ENCODE peak calls at places on chromosomes 7 and 10, in ten cellular contexts. One of them, this sample, is unnamed.

GRCh38 chr7:85104432-85105205 is 82.2 kb downstream of the SEMA3D start:
- DNase-seq in body of pancreas: no peak
- DNase-seq in psoas muscle: no peak
- DNase-seq in WERI-Rb-1: no peak
- DNase-seq in endodermal cell: no peak
- DNase-seq in heart right ventricle: no peak
- DNase-seq in GM23338: no peak
- DNase-seq in cardiac muscle cell: peak; percentile 57
- DNase-seq in Peyer's patch: no peak
- DNase-seq in PC-3: peak; percentile 80
- DNase-seq in this sample: no peak

GRCh38 chr10:78464856-78465221 is 431.2 kb downstream of the RPS24 start:
- DNase-seq in body of pancreas: peak; percentile 6
- DNase-seq in psoas muscle: no peak
- DNase-seq in WERI-Rb-1: no peak
- DNase-seq in endodermal cell: no peak
- DNase-seq in heart right ventricle: no peak
- DNase-seq in GM23338: no peak
- DNase-seq in cardiac muscle cell: no peak
- DNase-seq in Peyer's patch: no peak
- DNase-seq in PC-3: no peak
- DNase-seq in this sample: no peak

GRCh38 chr10:133258066-133258817 is 18.4 kb downstream of the ADAM8 start:
- DNase-seq in body of pancreas: peak; percentile 65
- DNase-seq in psoas muscle: no peak
- DNase-seq in WERI-Rb-1: no peak
- DNase-seq in endodermal cell: peak; percentile 64
- DNase-seq in heart right ventricle: no peak
- DNase-seq in GM23338: no peak
- DNase-seq in cardiac muscle cell: no peak
- DNase-seq in Peyer's patch: peak; percentile 43
- DNase-seq in PC-3: peak; percentile 65
- DNase-seq in this sample: peak; percentile 77

GRCh38 chr7:80140388-80140787 is 5.8 kb downstream of the GNAI1 start:
- DNase-seq in body of pancreas: no peak
- DNase-seq in psoas muscle: no peak
- DNase-seq in WERI-Rb-1: no peak
- DNase-seq in endodermal cell: no peak
- DNase-seq in heart right ventricle: no peak
- DNase-seq in GM23338: no peak
- DNase-seq in cardiac muscle cell: no peak
- DNase-seq in Peyer's patch: no peak
- DNase-seq in PC-3: no peak
- DNase-seq in this sample: no peak

GRCh38 chr10:112565434-112566053 is 118.5 kb downstream of the VTI1A start:
- DNase-seq in body of pancreas: peak; percentile 49
- DNase-seq in psoas muscle: no peak
- DNase-seq in WERI-Rb-1: peak; percentile 51
- DNase-seq in endodermal cell: peak; percentile 80
- DNase-seq in heart right ventricle: peak; percentile 29
- DNase-seq in GM23338: peak; percentile 87
- DNase-seq in cardiac muscle cell: peak; percentile 86
- DNase-seq in Peyer's patch: no peak
- DNase-seq in PC-3: peak; percentile 83
- DNase-seq in this sample: no peak

GRCh38 chr7:154406312-154406711 is 354.1 kb downstream of the DPP6 start:
- DNase-seq in body of pancreas: no peak
- DNase-seq in psoas muscle: no peak
- DNase-seq in WERI-Rb-1: no peak
- DNase-seq in endodermal cell: no peak
- DNase-seq in heart right ventricle: no peak
- DNase-seq in GM23338: no peak
- DNase-seq in cardiac muscle cell: no peak
- DNase-seq in Peyer's patch: no peak
- DNase-seq in PC-3: no peak
- DNase-seq in this sample: no peak

GRCh38 chr10:128996092-128996491 is 470.9 kb upstream of the MGMT start:
- DNase-seq in body of pancreas: no peak
- DNase-seq in psoas muscle: no peak
- DNase-seq in WERI-Rb-1: no peak
- DNase-seq in endodermal cell: no peak
- DNase-seq in heart right ventricle: no peak
- DNase-seq in GM23338: no peak
- DNase-seq in cardiac muscle cell: no peak
- DNase-seq in Peyer's patch: no peak
- DNase-seq in PC-3: no peak
- DNase-seq in this sample: no peak

GRCh38 chr7:119436882-119437281 is 836.1 kb upstream of the KCND2 start:
- DNase-seq in body of pancreas: no peak
- DNase-seq in psoas muscle: no peak
- DNase-seq in WERI-Rb-1: no peak
- DNase-seq in endodermal cell: no peak
- DNase-seq in heart right ventricle: no peak
- DNase-seq in GM23338: no peak
- DNase-seq in cardiac muscle cell: no peak
- DNase-seq in Peyer's patch: no peak
- DNase-seq in PC-3: no peak
- DNase-seq in this sample: no peak

GRCh38 chr10:16458196-16458977 is 21.6 kb downstream of the PTER start:
- DNase-seq in body of pancreas: no peak
- DNase-seq in psoas muscle: no peak
- DNase-seq in WERI-Rb-1: no peak
- DNase-seq in endodermal cell: no peak
- DNase-seq in heart right ventricle: no peak
- DNase-seq in GM23338: no peak
- DNase-seq in cardiac muscle cell: no peak
- DNase-seq in Peyer's patch: no peak
- DNase-seq in PC-3: no peak
- DNase-seq in this sample: no peak

GRCh38 chr10:43000021-43000411 is 76.9 kb upstream of the RET start:
- DNase-seq in body of pancreas: no peak
- DNase-seq in psoas muscle: no peak
- DNase-seq in WERI-Rb-1: no peak
- DNase-seq in endodermal cell: no peak
- DNase-seq in heart right ventricle: no peak
- DNase-seq in GM23338: no peak
- DNase-seq in cardiac muscle cell: no peak
- DNase-seq in Peyer's patch: no peak
- DNase-seq in PC-3: no peak
- DNase-seq in this sample: no peak

GRCh38 chr10:49272251-49273081 is 26.5 kb upstream of the C10orf71 start:
- DNase-seq in body of pancreas: no peak
- DNase-seq in psoas muscle: peak; percentile 90
- DNase-seq in WERI-Rb-1: no peak
- DNase-seq in endodermal cell: peak; percentile 35
- DNase-seq in heart right ventricle: peak; percentile 81
- DNase-seq in GM23338: no peak
- DNase-seq in cardiac muscle cell: peak; percentile 3
- DNase-seq in Peyer's patch: no peak
- DNase-seq in PC-3: no peak
- DNase-seq in this sample: no peak

GRCh38 chr10:21315321-21316220 is 209.9 kb downstream of the SKIDA1 start:
- DNase-seq in body of pancreas: peak; percentile 62
- DNase-seq in psoas muscle: peak; percentile 66
- DNase-seq in WERI-Rb-1: no peak
- DNase-seq in endodermal cell: peak; percentile 92
- DNase-seq in heart right ventricle: peak; percentile 89
- DNase-seq in GM23338: peak; percentile 76
- DNase-seq in cardiac muscle cell: peak; percentile 98
- DNase-seq in Peyer's patch: peak; percentile 17
- DNase-seq in PC-3: no peak
- DNase-seq in this sample: no peak

GRCh38 chr7:31850066-31850465 is 163.1 kb downstream of the PPP1R17 start:
- DNase-seq in body of pancreas: no peak
- DNase-seq in psoas muscle: no peak
- DNase-seq in WERI-Rb-1: no peak
- DNase-seq in endodermal cell: no peak
- DNase-seq in heart right ventricle: no peak
- DNase-seq in GM23338: no peak
- DNase-seq in cardiac muscle cell: no peak
- DNase-seq in Peyer's patch: no peak
- DNase-seq in PC-3: no peak
- DNase-seq in this sample: no peak

GRCh38 chr7:48035967-48036478 is 680 bp downstream of the C7orf57 start:
- DNase-seq in body of pancreas: peak; percentile 33
- DNase-seq in psoas muscle: peak; percentile 58
- DNase-seq in WERI-Rb-1: peak; percentile 19
- DNase-seq in endodermal cell: peak; percentile 72
- DNase-seq in heart right ventricle: peak; percentile 15
- DNase-seq in GM23338: peak; percentile 50
- DNase-seq in cardiac muscle cell: peak; percentile 54
- DNase-seq in Peyer's patch: no peak
- DNase-seq in PC-3: peak; percentile 24
- DNase-seq in this sample: peak; percentile 42

DNA sequence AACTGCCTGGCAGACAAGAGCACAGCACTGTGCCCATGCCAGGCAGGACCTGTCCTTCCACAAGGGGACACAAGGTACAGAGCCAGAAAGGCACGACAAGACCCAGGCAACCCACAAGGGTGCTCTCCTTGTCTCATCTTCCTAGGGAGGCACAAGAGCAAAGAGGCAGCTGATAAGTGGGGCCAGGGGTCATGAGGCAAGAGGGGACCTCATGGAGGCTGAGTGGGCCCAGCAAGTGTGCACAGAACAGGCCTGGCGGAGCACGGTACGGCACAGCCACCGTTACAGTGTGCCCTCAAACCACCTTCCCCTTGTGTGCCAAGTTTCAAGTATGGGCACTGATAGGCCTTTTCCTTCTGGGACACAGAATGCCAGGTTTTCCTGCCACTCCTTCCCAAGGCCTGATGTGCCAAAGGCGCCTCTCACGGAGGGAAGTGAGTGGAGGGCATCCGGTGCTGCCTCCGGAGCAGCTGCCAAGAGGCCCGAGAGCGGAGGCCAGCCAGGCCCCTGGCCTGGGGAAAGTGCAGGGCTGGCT is 75.6 kb downstream of the FAM53B start:
- DNase-seq in body of pancreas: no peak
- DNase-seq in psoas muscle: no peak
- DNase-seq in WERI-Rb-1: no peak
- DNase-seq in endodermal cell: no peak
- DNase-seq in heart right ventricle: no peak
- DNase-seq in GM23338: no peak
- DNase-seq in cardiac muscle cell: no peak
- DNase-seq in Peyer's patch: no peak
- DNase-seq in PC-3: no peak
- DNase-seq in this sample: peak; percentile 70
- H3K27ac ChIP-seq in body of pancreas: no peak overlapping the region
- H3K27ac ChIP-seq in psoas muscle: peak overlapping the region; percentile 13
- H3K27ac ChIP-seq in WERI-Rb-1: no peak overlapping the region
- H3K27ac ChIP-seq in endodermal cell: no peak overlapping the region
- H3K27ac ChIP-seq in heart right ventricle: peak overlapping the region; percentile 42
- H3K27ac ChIP-seq in GM23338: no peak overlapping the region
- H3K27ac ChIP-seq in cardiac muscle cell: no peak overlapping the region
- H3K27ac ChIP-seq in Peyer's patch: no peak overlapping the region
- H3K27ac ChIP-seq in PC-3: no peak overlapping the region
- H3K27ac ChIP-seq in this sample: peak overlapping the region; percentile 14

DNA sequence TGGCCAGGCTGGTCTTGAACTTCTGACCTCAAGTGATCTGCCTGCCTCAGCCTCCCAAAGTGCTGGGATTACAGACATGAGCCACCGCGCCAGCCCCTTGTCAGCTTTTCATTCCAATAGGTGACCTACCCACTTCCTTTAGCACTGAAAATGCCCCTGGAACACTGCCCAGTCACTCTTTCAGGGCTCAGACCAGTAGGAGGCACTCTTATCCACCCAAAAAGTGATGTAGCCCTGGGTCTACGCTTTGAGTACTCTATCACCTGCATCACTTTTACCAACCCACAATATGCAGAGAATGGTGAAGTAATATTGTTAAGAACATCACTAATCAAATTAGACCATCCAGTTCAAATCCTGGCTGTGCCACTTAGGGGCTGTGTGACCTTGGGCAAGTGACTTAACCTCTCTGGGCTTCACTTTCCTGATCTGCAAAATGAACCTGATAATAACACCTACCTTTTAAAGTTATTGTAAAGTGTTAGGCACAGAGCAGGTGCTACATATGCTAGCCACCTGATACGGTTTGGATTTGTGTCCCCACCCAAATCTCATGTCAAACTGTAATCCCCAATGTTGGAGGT is 5.2 kb downstream of the CALN1 start:
- DNase-seq in body of pancreas: no peak
- DNase-seq in psoas muscle: no peak
- DNase-seq in WERI-Rb-1: no peak
- DNase-seq in endodermal cell: no peak
- DNase-seq in heart right ventricle: no peak
- DNase-seq in GM23338: no peak
- DNase-seq in cardiac muscle cell: no peak
- DNase-seq in Peyer's patch: no peak
- DNase-seq in PC-3: no peak
- DNase-seq in this sample: no peak
- H3K36me3 ChIP-seq in body of pancreas: no peaks in the 10 kb centered on the region
- H3K36me3 ChIP-seq in psoas muscle: no peaks in the 10 kb centered on the region
- H3K36me3 ChIP-seq in WERI-Rb-1: no peaks in the 10 kb centered on the region
- H3K36me3 ChIP-seq in endodermal cell: no peaks in the 10 kb centered on the region
- H3K36me3 ChIP-seq in heart right ventricle: no peaks in the 10 kb centered on the region
- H3K36me3 ChIP-seq in GM23338: no peaks in the 10 kb centered on the region
- H3K36me3 ChIP-seq in cardiac muscle cell: no peaks in the 10 kb centered on the region
- H3K36me3 ChIP-seq in Peyer's patch: no peaks in the 10 kb centered on the region
- H3K36me3 ChIP-seq in PC-3: no peaks in the 10 kb centered on the region
- H3K36me3 ChIP-seq in this sample: no peaks in the 10 kb centered on the region

GRCh38 chr7:81256991-81257390 is 338.1 kb upstream of the SEMA3C start:
- DNase-seq in body of pancreas: peak; percentile 44
- DNase-seq in psoas muscle: no peak
- DNase-seq in WERI-Rb-1: no peak
- DNase-seq in endodermal cell: peak; percentile 75
- DNase-seq in heart right ventricle: no peak
- DNase-seq in GM23338: peak; percentile 68
- DNase-seq in cardiac muscle cell: peak; percentile 59
- DNase-seq in Peyer's patch: no peak
- DNase-seq in PC-3: peak; percentile 8
- DNase-seq in this sample: no peak
- TF ChIP-seq CTCF in body of pancreas: peak; percentile 63
- TF ChIP-seq CTCF in psoas muscle: peak; percentile 48
- TF ChIP-seq CTCF in WERI-Rb-1: peak; percentile 24
- TF ChIP-seq CTCF in endodermal cell: peak; percentile 72
- TF ChIP-seq CTCF in heart right ventricle: peak; percentile 35
- TF ChIP-seq CTCF in GM23338: peak; percentile 73
- TF ChIP-seq CTCF in cardiac muscle cell: peak; percentile 38
- TF ChIP-seq CTCF in Peyer's patch: no peak
- TF ChIP-seq CTCF in PC-3: peak; percentile 60
- TF ChIP-seq CTCF in this sample: no peak

GRCh38 chr10:48215148-48215982 is 59.1 kb downstream of the FRMPD2 start:
- DNase-seq in body of pancreas: peak; percentile 67
- DNase-seq in psoas muscle: no peak
- DNase-seq in WERI-Rb-1: peak; percentile 83
- DNase-seq in endodermal cell: peak; percentile 90
- DNase-seq in heart right ventricle: no peak
- DNase-seq in GM23338: peak; percentile 78
- DNase-seq in cardiac muscle cell: peak; percentile 57
- DNase-seq in Peyer's patch: no peak
- DNase-seq in PC-3: peak; percentile 72
- DNase-seq in this sample: no peak
- H3K27ac ChIP-seq in body of pancreas: no peak overlapping the region
- H3K27ac ChIP-seq in psoas muscle: no peak overlapping the region
- H3K27ac ChIP-seq in WERI-Rb-1: peak overlapping the region; percentile 39
- H3K27ac ChIP-seq in endodermal cell: no peak overlapping the region
- H3K27ac ChIP-seq in heart right ventricle: no peak overlapping the region
- H3K27ac ChIP-seq in GM23338: no peak overlapping the region
- H3K27ac ChIP-seq in cardiac muscle cell: no peak overlapping the region
- H3K27ac ChIP-seq in Peyer's patch: no peak overlapping the region
- H3K27ac ChIP-seq in PC-3: no peak overlapping the region
- H3K27ac ChIP-seq in this sample: no peak overlapping the region

This sample was measured in left lung.